ENCODE peak calls at places on chromosomes 4 and X, in nine cellular contexts. A, W, Q, G, E, C, K, P and V are unnamed samples.

GRCh38 chr4:61517144-61517543 is 317.0 kb downstream of the ADGRL3 start:
- DNase-seq in A (no peak), W (no peak), Q (no peak), G (no peak), E (peak), C (no peak), K (peak), P (no peak), V (no peak)

GRCh38 chr4:141027421-141027820 is 105.8 kb downstream of the RNF150 start:
- DNase-seq in A (no peak), W (peak), Q (no peak), G (no peak), E (no peak), C (no peak), K (no peak), P (no peak), V (no peak)

GRCh38 chr4:94452476-94453300 is 946 bp downstream of the PDLIM5 start:
- DNase-seq in A (peak), W (peak), Q (peak), G (peak), E (peak), C (no peak), K (peak), P (peak), V (no peak)

GRCh38 chrX:1384738-1385250 is 7.1 kb downstream of the SLC25A6 start:
- DNase-seq in A (no peak), W (no peak), Q (no peak), G (peak), E (no peak), C (no peak), K (peak), P (no peak), V (no peak)

GRCh38 chr4:54568184-54568583 is 89.6 kb upstream of the KIT start:
- DNase-seq in A (no peak), W (no peak), Q (no peak), G (no peak), E (no peak), C (no peak), K (no peak), P (no peak), V (peak)

GRCh38 chr4:26127851-26128337 is 192.9 kb upstream of the RBPJ start:
- DNase-seq in A (no peak), W (no peak), Q (no peak), G (no peak), E (no peak), C (no peak), K (no peak), P (no peak), V (no peak)

GRCh38 chrX:55006827-55007621 is 6.9 kb downstream of the APEX2 start:
- DNase-seq in A (no peak), W (no peak), Q (no peak), G (no peak), E (no peak), C (no peak), K (no peak), P (no peak), V (no peak)

GRCh38 chr4:80360900-80361299 is 25.4 kb downstream of the CFAP299 start:
- DNase-seq in A (no peak), W (no peak), Q (no peak), G (no peak), E (no peak), C (no peak), K (no peak), P (no peak), V (no peak)

GRCh38 chr4:145852256-145852839 is 86.3 kb downstream of the ZNF827 start:
- DNase-seq in A (no peak), W (no peak), Q (no peak), G (no peak), E (no peak), C (no peak), K (no peak), P (no peak), V (no peak)

GRCh38 chr4:99723555-99724450 is 66.2 kb upstream of the C4orf54 start:
- DNase-seq in A (peak), W (peak), Q (peak), G (no peak), E (peak), C (no peak), K (peak), P (peak), V (peak)

GRCh38 chr4:186104895-186105720 is 604 bp downstream of the FAM149A start:
- DNase-seq in A (no peak), W (peak), Q (no peak), G (no peak), E (peak), C (peak), K (peak), P (no peak), V (no peak)

DNA sequence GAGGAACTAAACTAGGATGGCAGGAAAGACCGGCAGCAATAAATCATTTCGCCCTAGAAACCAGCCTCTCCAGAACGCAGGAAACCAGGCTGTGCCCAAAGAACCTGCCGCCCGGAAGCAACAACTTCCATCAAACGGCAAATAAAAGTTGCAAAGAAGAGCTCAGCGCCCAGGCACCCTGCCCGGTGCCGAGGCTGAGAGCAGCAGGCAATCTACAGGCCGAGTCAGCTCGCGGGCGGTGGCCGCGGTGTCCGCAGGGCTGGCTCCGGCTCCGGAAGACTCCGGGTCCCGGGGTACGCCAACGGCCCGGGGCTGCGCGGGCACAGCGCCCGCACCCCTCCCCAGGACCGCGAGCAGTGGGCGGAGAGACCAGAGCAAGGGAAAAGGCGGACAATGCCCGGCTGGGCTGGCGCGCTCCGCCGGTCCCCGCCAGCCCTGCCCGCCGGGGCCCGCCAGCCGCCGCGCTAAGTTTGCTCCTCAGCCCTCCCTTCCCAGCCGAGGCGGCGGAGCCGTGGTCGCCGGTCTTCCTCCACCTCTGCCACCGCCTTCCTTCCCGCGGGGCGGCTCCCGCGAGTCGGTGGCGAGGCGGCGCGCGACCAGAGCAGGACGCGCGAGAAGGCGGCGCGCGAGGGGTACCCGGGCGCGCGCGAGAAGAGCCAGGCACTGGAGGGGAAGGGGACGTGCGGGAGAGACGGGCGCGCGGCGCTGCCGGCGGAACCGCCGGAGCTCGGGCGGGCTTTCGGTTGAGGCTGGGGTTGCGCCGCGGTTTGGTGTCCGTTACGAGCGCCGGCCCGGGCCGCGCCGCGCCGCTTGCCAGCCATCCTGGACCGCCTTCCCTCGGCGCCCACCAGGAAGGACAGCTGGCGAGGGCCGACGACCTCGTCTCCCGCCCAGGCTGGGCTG is 733 bp downstream of the FRYL start:
- DNase-seq in A (peak), W (peak), Q (peak), G (peak), E (peak), C (peak), K (peak), P (peak), V (peak)
- TF ChIP-seq POLR2A in A (peak), W (no peak), Q (no peak), G (no peak), E (no peak), C (peak), K (peak), P (no peak), V (peak)

GRCh38 chr4:176539785-176540175 is 220.0 kb downstream of the SPCS3 start:
- DNase-seq in A (no peak), W (no peak), Q (no peak), G (no peak), E (no peak), C (no peak), K (no peak), P (no peak), V (no peak)

GRCh38 chr4:176538217-176538925 is 218.6 kb downstream of the SPCS3 start:
- DNase-seq in A (peak), W (no peak), Q (no peak), G (no peak), E (no peak), C (no peak), K (no peak), P (no peak), V (peak)

GRCh38 chr4:176540814-176541213 is 221.0 kb downstream of the SPCS3 start:
- DNase-seq in A (no peak), W (no peak), Q (no peak), G (no peak), E (no peak), C (no peak), K (no peak), P (no peak), V (no peak)

GRCh38 chr4:176534566-176534965 is 214.8 kb downstream of the SPCS3 start:
- DNase-seq in A (peak), W (no peak), Q (peak), G (no peak), E (no peak), C (no peak), K (no peak), P (no peak), V (no peak)

DNA sequence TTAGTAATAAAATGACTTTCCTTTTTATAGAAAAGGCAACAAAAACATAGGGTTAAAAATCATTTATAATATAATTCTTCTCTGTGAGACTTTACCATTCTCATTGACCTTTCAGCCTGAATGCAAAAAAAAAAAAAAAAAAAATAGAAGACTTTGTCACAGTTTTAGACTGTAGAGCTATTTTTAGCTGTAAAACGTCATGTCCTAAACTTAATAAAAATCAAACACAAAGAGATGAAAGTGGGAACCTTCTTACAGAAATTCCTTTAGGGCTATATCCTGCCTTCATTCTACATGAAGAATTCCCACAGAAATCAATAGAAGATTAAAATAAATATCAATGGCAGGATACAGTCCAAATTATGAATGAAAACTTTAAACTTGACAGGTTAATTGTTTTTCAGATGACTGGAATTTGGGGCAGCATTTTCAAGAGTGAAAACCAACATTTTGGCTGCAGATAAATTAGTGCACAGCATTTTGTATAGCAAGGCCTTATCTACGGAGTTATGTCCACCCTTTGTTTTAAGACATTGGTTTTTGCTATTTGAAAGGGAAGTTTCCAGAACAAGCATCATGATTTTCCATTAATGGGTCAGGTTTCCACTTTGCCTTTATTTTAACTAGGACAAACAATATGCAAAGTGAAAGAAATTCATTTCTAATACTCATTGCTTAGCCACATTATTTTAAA is 219.5 kb downstream of the SPCS3 start:
- DNase-seq in A (no peak), W (no peak), Q (no peak), G (no peak), E (no peak), C (no peak), K (no peak), P (no peak), V (no peak)
- TF ChIP-seq POLR2A in A (no peak), W (no peak), Q (no peak), G (no peak), E (no peak), C (no peak), K (no peak), P (no peak), V (no peak)

GRCh38 chr4:76305033-76305687 is 1.4 kb upstream of the STBD1 start:
- DNase-seq in A (no peak), W (no peak), Q (peak), G (no peak), E (no peak), C (no peak), K (no peak), P (no peak), V (no peak)

GRCh38 chr4:76308548-76308947 is 2.0 kb downstream of the STBD1 start:
- DNase-seq in A (no peak), W (peak), Q (no peak), G (no peak), E (no peak), C (no peak), K (peak), P (peak), V (no peak)

GRCh38 chr4:76307670-76308014 is 1.1 kb downstream of the STBD1 start:
- DNase-seq in A (no peak), W (peak), Q (no peak), G (no peak), E (peak), C (no peak), K (no peak), P (no peak), V (no peak)

GRCh38 chr4:76306882-76307669 is 543 bp downstream of the STBD1 start:
- DNase-seq in A (peak), W (peak), Q (peak), G (no peak), E (peak), C (peak), K (peak), P (no peak), V (peak)

GRCh38 chr4:76305971-76306881 is at the start of gene STBD1:
- DNase-seq in A (peak), W (peak), Q (peak), G (peak), E (peak), C (peak), K (peak), P (peak), V (peak)
- TF ChIP-seq POLR2A in A (peak), W (no peak), Q (peak), G (no peak), E (peak), C (no peak), K (peak), P (peak), V (peak)

GRCh38 chr4:56979674-56980073 is 978 bp downstream of the POLR2B start:
- DNase-seq in A (no peak), W (peak), Q (peak), G (no peak), E (peak), C (no peak), K (peak), P (no peak), V (no peak)

GRCh38 chr4:56976283-56976877 is 1.0 kb downstream of the NOA1 start:
- DNase-seq in A (no peak), W (peak), Q (no peak), G (no peak), E (no peak), C (no peak), K (peak), P (peak), V (no peak)

GRCh38 chr4:56976878-56977320 is 507 bp downstream of the NOA1 start:
- DNase-seq in A (peak), W (peak), Q (no peak), G (no peak), E (peak), C (peak), K (peak), P (peak), V (no peak)

GRCh38 chr4:56978750-56979303 is at the start of gene POLR2B:
- DNase-seq in A (peak), W (peak), Q (peak), G (peak), E (peak), C (peak), K (peak), P (peak), V (peak)

DNA sequence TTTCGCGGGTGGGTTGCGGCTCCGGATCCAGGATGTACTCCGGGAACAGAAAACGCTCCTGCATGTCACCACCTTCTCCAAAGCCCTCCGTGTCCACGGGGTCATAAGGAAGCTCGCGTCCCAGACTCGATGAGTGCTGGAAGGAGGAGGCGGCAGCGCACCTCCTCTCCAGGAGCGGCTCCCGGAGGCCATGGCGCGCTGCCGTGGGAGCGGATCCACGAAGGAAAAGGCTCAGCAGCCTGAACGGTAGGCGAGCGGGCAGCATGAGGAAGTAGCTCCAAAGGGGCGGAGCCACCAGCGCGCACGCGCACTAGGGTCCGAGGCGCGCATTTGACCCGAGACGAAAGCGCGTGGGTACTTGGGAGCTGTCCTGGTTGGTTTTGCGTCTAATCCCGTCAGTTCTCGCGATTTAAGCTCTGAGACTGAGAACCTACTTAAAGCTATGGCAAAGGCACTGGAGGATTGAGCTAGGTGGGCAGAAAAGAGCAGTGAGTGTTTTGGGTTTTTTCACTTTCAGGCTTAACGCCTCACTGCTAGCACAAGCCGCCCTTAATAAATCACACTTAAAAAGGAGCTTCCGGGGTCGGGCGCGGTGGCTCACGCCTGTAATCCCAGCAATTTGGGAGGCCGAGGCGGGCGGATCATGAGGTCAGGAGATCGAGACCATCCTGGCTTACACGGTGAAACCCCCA is at the start of gene NOA1:
- DNase-seq in A (peak), W (peak), Q (peak), G (peak), E (peak), C (peak), K (peak), P (peak), V (peak)
- TF ChIP-seq POLR2A in A (peak), W (no peak), Q (peak), G (peak), E (peak), C (peak), K (peak), P (peak), V (peak)

GRCh38 chr4:337932-338758 is 531 bp downstream of the ZNF141 start:
- DNase-seq in A (peak), W (peak), Q (peak), G (no peak), E (no peak), C (no peak), K (peak), P (no peak), V (no peak)
- TF ChIP-seq POLR2A in A (no peak), W (no peak), Q (no peak), G (no peak), E (no peak), C (no peak), K (no peak), P (no peak), V (no peak)

DNA sequence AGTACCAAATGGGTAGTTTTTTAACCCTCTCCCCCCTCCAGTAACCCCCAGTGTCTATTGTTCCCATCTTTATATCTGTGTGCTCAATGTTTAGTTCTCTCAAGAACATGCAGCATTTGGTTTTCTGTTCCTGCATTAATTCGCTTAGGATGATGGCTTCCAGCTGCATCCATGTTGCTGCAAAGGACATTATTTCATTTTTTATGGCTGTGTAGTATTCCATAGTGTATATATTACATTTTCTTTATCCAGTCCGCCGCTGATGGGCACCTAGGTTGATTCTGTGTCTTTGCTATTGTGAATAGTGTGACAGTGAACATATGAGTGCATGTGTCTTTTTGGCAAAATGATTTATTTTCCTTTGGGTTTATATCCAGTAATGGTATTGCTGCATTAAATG is 31.9 kb upstream of the CLTRN start:
- DNase-seq in A (no peak), W (no peak), Q (no peak), G (no peak), E (no peak), C (no peak), K (no peak), P (no peak), V (no peak)
- TF ChIP-seq POLR2A in A (no peak), W (no peak), Q (no peak), G (no peak), E (no peak), C (no peak), K (no peak), P (no peak), V (no peak)

GRCh38 chrX:69312141-69312670 is 147.0 kb upstream of the PJA1 start:
- DNase-seq in A (no peak), W (peak), Q (no peak), G (no peak), E (no peak), C (no peak), K (peak), P (no peak), V (no peak)

GRCh38 chrX:69317721-69318120 is 152.5 kb upstream of the PJA1 start:
- DNase-seq in A (no peak), W (no peak), Q (no peak), G (no peak), E (no peak), C (no peak), K (no peak), P (no peak), V (no peak)

GRCh38 chrX:69309074-69309792 is 144.0 kb upstream of the PJA1 start:
- DNase-seq in A (no peak), W (peak), Q (no peak), G (no peak), E (no peak), C (no peak), K (peak), P (no peak), V (no peak)

GRCh38 chrX:69314436-69315348 is 149.4 kb upstream of the PJA1 start:
- DNase-seq in A (no peak), W (no peak), Q (no peak), G (no peak), E (no peak), C (peak), K (peak), P (no peak), V (no peak)

GRCh38 chrX:69313622-69314290 is 148.5 kb upstream of the PJA1 start:
- DNase-seq in A (no peak), W (no peak), Q (no peak), G (no peak), E (no peak), C (no peak), K (peak), P (no peak), V (no peak)
- TF ChIP-seq POLR2A in A (no peak), W (no peak), Q (no peak), G (no peak), E (no peak), C (no peak), K (no peak), P (no peak), V (no peak)

DNA sequence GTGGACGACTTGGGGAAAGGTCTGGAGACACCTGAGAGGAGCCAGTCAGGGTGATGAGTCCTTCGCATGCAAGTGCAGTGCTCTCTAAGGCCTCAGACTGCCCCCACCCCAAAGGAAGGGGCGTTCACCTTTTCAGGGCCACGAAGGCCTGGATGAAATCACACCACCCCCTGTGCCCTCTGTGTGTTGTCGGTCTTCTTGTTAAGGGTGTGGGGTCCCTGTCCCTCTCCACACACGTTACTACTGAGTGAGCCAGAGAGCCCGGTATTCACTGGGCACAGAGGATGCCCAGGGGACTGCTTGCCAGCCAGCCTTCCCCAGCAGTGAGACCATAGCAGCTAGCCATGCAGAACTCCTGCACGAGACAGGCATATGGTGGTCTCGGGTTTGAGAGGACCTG is 72.0 kb downstream of the MTMR1 start:
- DNase-seq in A (no peak), W (no peak), Q (no peak), G (no peak), E (no peak), C (no peak), K (no peak), P (no peak), V (no peak)
- TF ChIP-seq POLR2A in A (no peak), W (no peak), Q (no peak), G (no peak), E (no peak), C (no peak), K (no peak), P (no peak), V (no peak)